ENCODE peak calls at places on chromosomes 11 and 22, in six cellular contexts. X is heart left ventricle, E is uterus, O is upper lobe of left lung, W is colonic mucosa, L is fibroblast of lung. C is an unnamed sample.
A peak's percentile ranks its signal among the peaks of the same experiment; 100 is the strongest.

GRCh38 chr22:47445716-47446290 is 683.4 kb downstream of the TBC1D22A start:
- DNase-seq in O (no peak), L (no peak), E (no peak), X (no peak), W (no peak), C (no peak)

GRCh38 chr22:37455896-37456295 is 28.6 kb upstream of the ELFN2 start:
- DNase-seq in W (no peak), L (peak; percentile 21), O (no peak), X (no peak), E (no peak), C (no peak)

GRCh38 chr11:27497911-27498310 is 8.7 kb downstream of the LIN7C start:
- DNase-seq in O (no peak), L (no peak), E (no peak), W (no peak), X (no peak), C (no peak)

GRCh38 chr11:848988-849824 is 6.6 kb downstream of the TSPAN4 start:
- DNase-seq in O (no peak), W (no peak), E (no peak), L (no peak), X (no peak), C (no peak)

GRCh38 chr11:279966-280761 is 2.0 kb downstream of the NLRP6 start:
- DNase-seq in L (peak; percentile 36), E (peak; percentile 9), X (no peak), W (peak; percentile 57), O (no peak), C (no peak)

GRCh38 chr11:65793144-65793581 is 6.3 kb downstream of the OVOL1 start:
- DNase-seq in O (peak; percentile 78), W (peak; percentile 93), E (no peak), X (no peak), L (no peak), C (no peak)

GRCh38 chr11:56521955-56522354 is 21.1 kb downstream of the OR5M11 start:
- DNase-seq in L (no peak), X (no peak), W (no peak), O (no peak), E (no peak), C (no peak)

GRCh38 chr11:40401132-40401853 is 1058.2 kb downstream of the LRRC4C start:
- DNase-seq in O (no peak), X (no peak), E (no peak), L (no peak), W (no peak), C (no peak)

GRCh38 chr11:62566247-62566646 is 7.4 kb downstream of the EEF1G start:
- DNase-seq in W (no peak), O (no peak), X (no peak), E (no peak), L (no peak), C (no peak)

GRCh38 chr11:130868087-130868486 is 48.2 kb downstream of the SNX19 start:
- DNase-seq in L (no peak), X (no peak), O (no peak), E (no peak), W (no peak), C (no peak)

GRCh38 chr11:79074547-79074946 is 366.3 kb downstream of the TENM4 start:
- DNase-seq in L (no peak), W (no peak), X (no peak), O (no peak), E (no peak), C (no peak)

GRCh38 chr11:111353776-111354600 is 25.1 kb downstream of the POU2AF1 start:
- DNase-seq in L (no peak), E (no peak), W (no peak), X (no peak), O (no peak), C (no peak)

GRCh38 chr11:33891714-33892327 is at the start of gene LMO2:
- DNase-seq in L (no peak), E (no peak), W (no peak), O (no peak), X (no peak), C (no peak)

GRCh38 chr11:57427692-57428082 is 766 bp upstream of the SLC43A3 start:
- DNase-seq in O (peak; percentile 27), X (peak; percentile 83), W (peak; percentile 56), L (peak; percentile 74), E (peak; percentile 86), C (peak; percentile 74)

GRCh38 chr11:117809236-117810055 is 12.4 kb upstream of the DSCAML1 start:
- DNase-seq in E (peak; percentile 63), W (peak; percentile 77), O (peak; percentile 76), L (peak; percentile 32), X (peak; percentile 89), C (no peak)

GRCh38 chr11:8988329-8989234 is 15.2 kb downstream of the NRIP3 start:
- DNase-seq in O (no peak), L (peak; percentile 74), E (no peak), W (no peak), X (no peak), C (no peak)

GRCh38 chr22:46090631-46091201 is 59.6 kb upstream of the PPARA start:
- DNase-seq in O (no peak), E (peak; percentile 60), X (peak; percentile 22), L (peak; percentile 81), W (no peak), C (no peak)
- H3K4me3 ChIP-seq in O (no peak overlapping the region), E (peak overlapping the region; percentile 88), X (peak overlapping the region; percentile 25), L (peak overlapping the region; percentile 81), W (no peak overlapping the region), C (no peak overlapping the region)

GRCh38 chr11:1858154-1858553 is 5.3 kb downstream of the LSP1 start:
- DNase-seq in W (no peak), L (no peak), X (no peak), O (no peak), E (no peak), C (no peak)
- H3K4me3 ChIP-seq in W (no peak overlapping the region), L (no peak overlapping the region), X (no peak overlapping the region), O (no peak overlapping the region), E (no peak overlapping the region), C (no peak overlapping the region)

DNA sequence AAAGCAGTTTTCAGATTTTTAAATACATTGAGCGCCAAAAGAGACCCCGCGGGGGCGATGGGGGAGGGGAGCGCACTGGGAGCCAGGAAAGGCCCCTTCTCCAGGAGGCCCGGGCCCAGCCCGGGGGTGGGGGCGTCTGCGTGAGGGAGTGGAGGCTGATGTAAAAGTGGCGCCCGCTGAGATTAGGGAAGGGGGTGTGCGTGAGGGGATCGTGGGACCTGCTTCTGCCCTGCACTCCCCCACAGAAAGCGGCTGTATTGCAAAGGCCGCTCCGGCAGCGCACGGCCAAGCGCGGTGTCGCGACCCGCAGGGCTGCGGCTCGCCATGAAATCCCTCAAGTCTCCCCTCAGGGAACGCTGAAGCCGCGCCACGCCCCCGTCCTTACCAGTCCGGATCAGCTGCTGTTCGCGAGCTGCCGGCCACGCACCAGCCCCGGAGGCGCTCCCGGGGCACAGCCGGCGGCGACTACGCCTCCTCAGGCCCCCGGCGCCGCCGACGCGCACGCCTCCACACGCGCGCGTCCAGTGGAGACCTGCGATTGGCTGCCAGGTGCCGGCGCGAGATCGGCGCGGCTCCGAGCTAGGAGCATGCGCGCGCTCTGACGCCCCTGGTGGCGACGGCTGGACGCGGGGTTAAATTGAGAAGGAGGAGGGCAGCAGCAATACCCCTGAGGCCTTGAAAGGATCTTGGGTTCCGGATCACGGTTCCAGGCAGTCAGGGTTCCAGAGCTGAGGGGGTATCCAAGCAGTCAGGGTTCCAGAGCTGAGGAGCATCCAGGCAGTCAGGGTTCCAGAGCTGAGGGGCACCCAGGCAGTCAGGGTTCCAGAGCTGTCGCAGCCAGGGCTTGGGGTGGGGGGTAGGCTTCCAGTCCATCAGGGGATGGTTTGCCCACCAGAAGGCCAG is at the start of gene ZNF280B:
- DNase-seq in O (peak; percentile 44), W (peak; percentile 79), L (peak; percentile 84), X (peak; percentile 67), E (peak; percentile 16), C (peak; percentile 32)
- H3K4me3 ChIP-seq in O (peak within 1 kb of the TSS; percentile 46), W (peak within 1 kb of the TSS; percentile 63), L (peak within 1 kb of the TSS; percentile 60), X (peak within 1 kb of the TSS; percentile 46), E (peak within 1 kb of the TSS; percentile 44), C (peak within 1 kb of the TSS; percentile 81)

GRCh38 chr11:69012092-69013008 is 696 bp downstream of the MRGPRF start:
- DNase-seq in X (no peak), O (no peak), L (peak; percentile 26), E (peak; percentile 52), W (no peak), C (no peak)
- H3K4me3 ChIP-seq in X (peak overlapping the region; percentile 45), O (peak overlapping the region; percentile 28), L (peak overlapping the region; percentile 89), E (peak overlapping the region; percentile 61), W (peak overlapping the region; percentile 31), C (peak overlapping the region; percentile 43)

DNA sequence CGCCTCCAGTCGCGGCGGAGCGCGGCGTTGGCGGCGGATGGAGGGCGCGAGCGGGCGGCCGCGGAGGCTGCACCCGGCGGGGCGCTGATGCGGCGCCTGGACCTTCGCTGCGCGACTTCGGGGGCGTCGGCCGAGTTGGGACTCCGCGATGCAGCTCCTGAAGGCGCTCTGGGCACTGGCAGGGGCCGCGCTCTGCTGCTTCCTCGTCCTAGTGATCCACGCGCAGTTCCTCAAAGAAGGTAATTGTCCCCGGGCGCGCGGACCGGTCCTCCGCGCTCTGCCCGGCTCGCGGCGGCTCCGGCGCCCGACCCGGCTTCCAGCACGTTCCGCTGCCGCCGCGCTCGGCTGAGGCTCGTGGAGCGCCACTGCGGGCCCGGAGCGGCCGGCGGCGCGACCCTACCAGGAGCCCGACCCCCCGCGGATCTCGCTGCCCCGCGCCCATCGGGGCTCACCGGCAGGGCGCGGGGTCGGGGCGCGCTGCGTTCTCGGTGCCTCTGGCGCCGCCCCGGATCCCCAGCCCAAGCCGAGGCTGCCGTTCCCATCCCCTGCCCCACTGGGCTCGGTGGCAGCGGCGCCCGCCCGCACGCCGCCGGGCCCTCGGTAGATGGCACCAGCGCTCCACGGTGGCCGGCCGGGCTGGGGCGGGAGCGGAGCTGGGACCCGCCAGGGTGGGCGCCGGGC is 1251.2 kb downstream of the BRD1 start:
- DNase-seq in O (no peak), X (peak; percentile 12), L (peak; percentile 29), W (no peak), E (no peak), C (no peak)
- H3K4me3 ChIP-seq in O (peak overlapping the region; percentile 39), X (no peak overlapping the region), L (no peak overlapping the region), W (peak overlapping the region; percentile 7), E (peak overlapping the region; percentile 30), C (no peak overlapping the region)

GRCh38 chr11:17476317-17477083 is at the start of gene ABCC8:
- DNase-seq in E (no peak), L (no peak), X (no peak), O (no peak), W (no peak), C (no peak)
- H3K4me3 ChIP-seq in E (no peak within 1 kb of the TSS), L (no peak within 1 kb of the TSS), X (peak within 1 kb of the TSS; percentile 51), O (peak within 1 kb of the TSS; percentile 28), W (no peak within 1 kb of the TSS), C (no peak within 1 kb of the TSS)

DNA sequence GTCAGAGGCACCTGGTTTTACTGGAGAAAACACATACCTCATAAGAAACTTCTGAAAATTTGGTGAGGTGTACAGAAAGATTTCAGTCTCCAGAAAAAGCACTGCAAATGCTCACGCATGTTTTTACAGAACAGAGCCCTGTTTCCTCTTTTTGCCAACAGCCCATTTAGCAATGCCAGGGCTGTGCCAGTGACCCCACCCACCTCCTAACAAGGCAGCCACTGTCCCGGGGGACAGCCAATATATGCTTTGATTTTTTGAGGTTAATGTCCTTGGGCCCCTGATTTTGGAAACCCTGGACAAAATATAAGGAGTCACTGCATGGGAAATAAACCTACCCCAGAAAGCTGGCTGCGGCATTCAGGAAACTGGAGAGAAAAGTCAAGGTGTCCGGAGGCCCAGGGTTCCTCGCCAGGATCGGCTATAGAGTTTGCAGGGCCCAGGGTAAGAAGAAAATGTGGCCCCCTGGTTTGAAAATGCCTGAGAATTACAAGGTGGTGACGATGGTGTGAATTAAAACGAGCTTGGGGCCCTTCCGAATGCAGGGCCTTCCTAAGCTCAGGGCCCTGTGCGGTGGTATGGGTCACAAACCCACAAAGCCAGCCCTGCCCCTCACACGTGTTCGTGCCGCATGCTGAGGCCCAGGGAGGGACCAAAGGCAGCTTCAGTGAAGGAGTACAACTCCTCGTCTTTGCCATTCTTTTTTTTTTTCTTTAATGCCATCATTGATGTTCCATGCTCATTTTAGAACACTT is 71.1 kb upstream of the WNT7B start:
- DNase-seq in E (peak; percentile 30), L (no peak), X (peak; percentile 52), O (peak; percentile 67), W (no peak), C (no peak)
- H3K4me3 ChIP-seq in E (no peak overlapping the region), L (no peak overlapping the region), X (no peak overlapping the region), O (no peak overlapping the region), W (no peak overlapping the region), C (no peak overlapping the region)

GRCh38 chr22:46262449-46263207 is 515 bp downstream of the PKDREJ start:
- DNase-seq in X (peak; percentile 85), E (peak; percentile 50), O (peak; percentile 84), L (peak; percentile 56), W (peak; percentile 72), C (no peak)
- H3K4me3 ChIP-seq in X (peak overlapping the region; percentile 26), E (peak overlapping the region; percentile 19), O (peak overlapping the region; percentile 42), L (no peak overlapping the region), W (no peak overlapping the region), C (no peak overlapping the region)

C was measured in skeletal muscle cell.